ENCODE peak calls at places on chromosomes 12 and 14, in eight cellular contexts. W is upper lobe of right lung, Z is left ventricle myocardium inferior, V is right cardiac atrium, U is mucosa of descending colon, O is heart left ventricle, Q is H1, D is neural progenitor cell. J is an unnamed sample. For H3K4me1, the result is how much of the 10 kb centered on the place peaks cover.

GRCh38 chr12:59632408-59632807 is 36.6 kb downstream of the SLC16A7 start:
- DNase-seq in V (no peak), D (no peak), O (peak), U (no peak), Z (no peak), Q (no peak), W (no peak), J (no peak)

GRCh38 chr14:99603471-99603933 is 505 bp downstream of the CCDC85C start:
- DNase-seq in D (peak), U (peak), Q (peak), O (no peak), Z (no peak), W (peak), V (no peak), J (peak)

GRCh38 chr14:88209273-88209672 is 113.8 kb downstream of the KCNK10 start:
- DNase-seq in Q (no peak), U (no peak), O (no peak), V (no peak), W (no peak), Z (no peak), D (no peak), J (no peak)

GRCh38 chr14:94227029-94227428 is 52.9 kb downstream of the PPP4R4 start:
- DNase-seq in Q (no peak), Z (no peak), W (no peak), O (no peak), V (no peak), D (no peak), U (no peak), J (no peak)

GRCh38 chr12:2290516-2291065 is 237.8 kb downstream of the CACNA1C start:
- DNase-seq in D (no peak), Q (no peak), Z (no peak), U (no peak), O (no peak), V (no peak), W (no peak), J (no peak)

GRCh38 chr12:107468182-107468581 is 217.4 kb upstream of the PWP1 start:
- DNase-seq in W (no peak), V (no peak), O (no peak), U (no peak), Z (no peak), D (no peak), Q (no peak), J (no peak)

GRCh38 chr12:88896958-88897357 is 316.7 kb upstream of the KITLG start:
- DNase-seq in Q (no peak), V (no peak), D (no peak), U (no peak), Z (no peak), O (no peak), W (no peak), J (no peak)

GRCh38 chr12:77116277-77116676 is 50.9 kb upstream of the E2F7 start:
- DNase-seq in O (no peak), Z (no peak), V (no peak), U (no peak), D (no peak), W (no peak), Q (no peak), J (no peak)

GRCh38 chr12:64480148-64480547 is 28.2 kb downstream of the TBK1 start:
- DNase-seq in U (no peak), Q (no peak), O (no peak), Z (no peak), V (no peak), D (no peak), W (no peak), J (no peak)

GRCh38 chr14:50906326-50906725 is 34.5 kb downstream of the ABHD12B start:
- DNase-seq in Q (no peak), O (no peak), U (no peak), Z (no peak), V (no peak), W (no peak), D (no peak), J (no peak)

GRCh38 chr14:100065942-100066574 is 836 bp downstream of the EVL start:
- DNase-seq in Q (no peak), V (no peak), D (no peak), W (no peak), Z (no peak), O (no peak), U (peak), J (no peak)

GRCh38 chr12:14769462-14769836 is 33.8 kb downstream of the WBP11 start:
- DNase-seq in D (peak), Q (peak), Z (peak), V (peak), O (peak), W (peak), U (peak), J (peak)

GRCh38 chr12:96585977-96586376 is 96.6 kb downstream of the CFAP54 start:
- DNase-seq in W (no peak), D (no peak), O (no peak), U (no peak), Z (no peak), V (no peak), Q (no peak), J (no peak)

GRCh38 chr14:50087350-50088116 is 28.8 kb downstream of the VCPKMT start:
- DNase-seq in O (no peak), W (no peak), Z (no peak), Q (no peak), U (no peak), D (no peak), V (no peak), J (no peak)

GRCh38 chr12:124939428-124940142 is 25.1 kb upstream of the UBC start:
- DNase-seq in U (peak), V (peak), W (peak), D (peak), Q (peak), O (peak), Z (peak), J (peak)

GRCh38 chr14:78254911-78255431 is 84.8 kb downstream of the NRXN3 start:
- DNase-seq in U (no peak), W (no peak), D (no peak), O (no peak), Z (no peak), V (no peak), Q (no peak), J (no peak)

GRCh38 chr14:74961238-74961911 is 6.0 kb upstream of the PGF start:
- DNase-seq in O (no peak), Q (no peak), W (no peak), Z (no peak), V (no peak), D (no peak), U (no peak), J (no peak)

GRCh38 chr14:74960702-74961101 is 5.3 kb upstream of the PGF start:
- DNase-seq in U (no peak), Z (no peak), D (no peak), V (no peak), W (no peak), O (no peak), Q (no peak), J (peak)

GRCh38 chr14:74962493-74962892 is 7.1 kb upstream of the PGF start:
- DNase-seq in O (no peak), V (no peak), W (no peak), U (no peak), Q (no peak), D (no peak), Z (no peak), J (no peak)

GRCh38 chr14:74963178-74963704 is 7.8 kb upstream of the PGF start:
- DNase-seq in V (no peak), U (no peak), W (no peak), Z (no peak), D (no peak), Q (no peak), O (no peak), J (no peak)

DNA sequence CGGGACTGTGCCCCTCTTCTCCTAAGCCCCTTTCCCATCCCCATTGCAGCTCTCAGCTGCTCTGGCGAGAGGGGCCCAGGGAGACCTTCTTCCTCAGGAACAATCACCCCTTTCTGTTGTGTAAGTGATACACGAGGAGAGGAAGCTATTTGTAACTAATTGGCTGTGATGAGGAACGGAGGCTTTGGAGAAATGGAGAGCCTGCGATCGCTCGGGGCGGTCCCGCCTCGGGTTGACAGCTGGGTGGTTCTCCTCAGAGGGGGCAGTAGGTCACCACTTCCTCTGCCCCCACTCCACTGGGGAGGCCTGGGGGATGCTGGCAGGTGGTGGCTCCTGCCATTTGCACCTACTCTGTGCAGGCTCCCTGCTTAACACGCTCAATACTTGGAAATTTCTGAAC is 6.7 kb upstream of the PGF start:
- DNase-seq in O (no peak), W (peak), V (no peak), Q (no peak), D (no peak), Z (no peak), U (no peak), J (no peak)
- H3K4me1 ChIP-seq in O (under half), W (under half), V (under half), Q (under half), D (under half), Z (under half), U (under half), J (under half)

GRCh38 chr14:64495252-64495651 is 8.4 kb downstream of the ZBTB25 start:
- DNase-seq in W (no peak), Z (no peak), U (no peak), O (no peak), Q (no peak), D (no peak), V (no peak), J (no peak)
- H3K4me1 ChIP-seq in W (under half), Z (half or more), U (under half), O (under half), Q (under half), D (under half), V (under half), J (under half)

GRCh38 chr12:513446-513845 is 53.7 kb downstream of the B4GALNT3 start:
- DNase-seq in V (no peak), U (no peak), W (no peak), D (no peak), Q (no peak), O (no peak), Z (no peak), J (no peak)
- H3K4me1 ChIP-seq in V (under half), U (under half), W (under half), D (under half), Q (under half), O (under half), Z (under half), J (under half)

GRCh38 chr14:60257862-60258261 is 8.8 kb downstream of the PPM1A start:
- DNase-seq in O (no peak), U (no peak), W (no peak), D (no peak), Q (no peak), V (no peak), Z (no peak), J (no peak)
- H3K4me1 ChIP-seq in O (under half), U (under half), W (under half), D (under half), Q (under half), V (under half), Z (half or more), J (half or more)

DNA sequence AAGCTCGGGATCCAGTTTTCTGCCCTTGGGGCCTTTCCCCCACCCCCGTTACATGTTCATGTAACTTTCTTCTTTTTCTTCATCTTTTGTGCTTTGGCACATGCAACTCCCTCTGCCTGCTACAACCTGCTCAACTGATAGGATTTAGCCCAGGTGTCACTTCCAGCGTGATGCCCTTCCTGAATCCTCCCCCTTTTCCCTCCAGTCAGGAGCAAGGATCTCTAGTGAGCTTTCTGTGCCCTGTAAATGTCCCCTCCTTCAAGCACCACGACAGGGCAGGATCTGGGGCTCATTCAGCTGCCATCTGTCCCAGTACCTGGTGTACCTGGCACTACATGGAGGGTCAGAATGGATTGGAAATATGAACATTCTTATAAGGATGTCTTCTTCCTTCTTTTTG is 15.3 kb downstream of the PELI2 start:
- DNase-seq in U (no peak), D (peak), W (no peak), O (no peak), Q (no peak), V (no peak), Z (no peak), J (no peak)
- H3K4me1 ChIP-seq in U (under half), D (half or more), W (under half), O (under half), Q (under half), V (under half), Z (under half), J (under half)

DNA sequence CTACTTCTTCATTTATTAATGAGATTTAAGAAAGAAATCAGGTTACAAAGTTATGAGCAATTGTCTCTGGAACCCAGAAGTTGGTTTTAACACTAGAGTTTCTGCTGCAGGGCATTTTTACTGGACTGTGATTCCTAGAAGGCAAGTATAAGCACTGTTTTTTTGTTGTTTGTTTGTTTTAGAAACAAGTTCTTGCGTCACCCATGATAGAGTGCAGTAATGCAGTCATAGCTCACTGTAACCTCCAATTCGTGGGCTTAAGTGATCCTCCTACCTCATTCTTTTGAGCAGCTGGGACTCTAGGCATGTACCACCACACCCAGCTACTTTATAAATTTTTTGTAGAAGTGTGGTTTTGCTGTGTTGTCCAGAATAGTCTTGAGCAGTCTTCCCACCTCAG is 25.6 kb downstream of the RAP1B start:
- DNase-seq in O (no peak), U (no peak), W (no peak), D (no peak), Q (no peak), V (no peak), Z (no peak), J (no peak)
- H3K4me1 ChIP-seq in O (under half), U (under half), W (under half), D (under half), Q (under half), V (under half), Z (half or more), J (under half)

GRCh38 chr14:22884721-22885523 is 1.9 kb downstream of the REM2 start:
- DNase-seq in V (no peak), Z (no peak), U (no peak), D (no peak), W (no peak), Q (no peak), O (no peak), J (no peak)

GRCh38 chr14:22886500-22887259 is 3.7 kb downstream of the REM2 start:
- DNase-seq in Z (peak), Q (peak), V (peak), D (peak), W (peak), O (peak), U (peak), J (peak)

GRCh38 chr14:22887990-22888378 is 5.0 kb downstream of the REM2 start:
- DNase-seq in V (no peak), W (no peak), U (peak), Z (no peak), D (no peak), O (no peak), Q (no peak), J (no peak)

GRCh38 chr14:22887260-22887989 is 4.4 kb downstream of the REM2 start:
- DNase-seq in Z (no peak), V (no peak), U (no peak), D (peak), O (no peak), W (no peak), Q (no peak), J (no peak)

DNA sequence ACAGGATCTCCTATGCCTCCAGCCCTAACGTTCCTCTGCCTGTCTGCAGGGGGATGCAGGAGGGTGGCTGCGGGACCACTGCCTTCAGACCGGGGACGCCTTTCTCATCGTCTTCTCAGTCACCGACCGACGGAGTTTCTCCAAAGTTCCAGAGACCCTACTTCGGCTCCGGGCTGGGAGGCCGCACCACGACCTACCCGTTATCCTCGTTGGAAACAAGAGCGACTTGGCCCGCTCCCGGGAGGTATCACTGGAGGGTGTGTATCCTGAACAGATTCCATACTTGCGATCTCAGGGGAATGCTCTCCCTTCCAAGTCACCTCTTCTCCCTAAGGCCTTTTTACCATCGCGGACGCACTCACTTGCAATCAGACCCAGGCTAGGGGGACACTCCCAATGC is 3.0 kb downstream of the REM2 start:
- DNase-seq in O (no peak), Q (no peak), U (peak), W (no peak), Z (no peak), V (no peak), D (no peak), J (no peak)
- H3K4me1 ChIP-seq in O (under half), Q (under half), U (under half), W (under half), Z (under half), V (under half), D (under half), J (under half)

DNA sequence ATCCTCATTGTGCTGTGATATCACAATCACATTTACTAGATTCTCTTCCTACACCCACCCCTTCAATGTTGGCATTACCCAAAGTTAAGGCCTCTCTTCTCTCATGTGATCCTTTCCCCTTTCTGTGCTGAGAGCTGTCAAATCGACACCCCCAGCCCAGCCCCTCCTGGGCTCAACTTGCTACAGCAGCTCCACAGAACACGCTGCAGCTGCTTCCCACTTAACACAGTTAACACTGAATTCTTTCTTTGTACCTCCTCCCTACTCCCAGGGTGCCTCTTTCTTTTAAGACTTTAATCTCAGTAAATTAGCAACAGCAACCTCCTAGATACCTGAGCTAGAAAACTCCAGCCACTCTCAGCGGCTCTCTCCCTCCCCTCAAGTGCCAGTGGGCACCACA is 17.8 kb downstream of the SPTB start:
- DNase-seq in V (no peak), W (no peak), Z (no peak), U (no peak), D (peak), O (no peak), Q (no peak), J (no peak)
- H3K4me1 ChIP-seq in V (under half), W (under half), Z (under half), U (under half), D (under half), O (under half), Q (under half), J (half or more)

DNA sequence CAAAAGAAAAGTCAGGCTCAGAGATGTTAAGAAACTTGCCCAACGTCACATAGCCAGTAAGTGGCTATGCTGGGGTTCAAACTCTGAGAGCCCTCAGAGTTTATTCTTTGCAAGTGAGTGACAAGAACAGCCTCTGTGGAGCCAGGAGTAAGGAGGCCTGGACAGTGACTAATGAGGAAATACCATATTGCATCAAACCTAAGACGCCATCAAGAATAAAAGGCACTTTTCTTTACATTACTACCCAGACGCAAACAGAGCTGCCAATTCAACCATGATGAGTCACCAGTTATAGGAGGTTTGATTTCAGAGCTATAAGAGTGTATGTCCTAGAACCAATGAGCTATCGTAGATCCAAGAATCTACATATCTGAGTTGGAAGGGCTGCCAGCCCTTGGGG is 9.4 kb downstream of the TNFRSF1A start:
- DNase-seq in W (no peak), D (no peak), V (no peak), Z (no peak), Q (no peak), U (no peak), O (no peak), J (no peak)
- H3K4me1 ChIP-seq in W (half or more), D (under half), V (under half), Z (half or more), Q (under half), U (half or more), O (under half), J (under half)

DNA sequence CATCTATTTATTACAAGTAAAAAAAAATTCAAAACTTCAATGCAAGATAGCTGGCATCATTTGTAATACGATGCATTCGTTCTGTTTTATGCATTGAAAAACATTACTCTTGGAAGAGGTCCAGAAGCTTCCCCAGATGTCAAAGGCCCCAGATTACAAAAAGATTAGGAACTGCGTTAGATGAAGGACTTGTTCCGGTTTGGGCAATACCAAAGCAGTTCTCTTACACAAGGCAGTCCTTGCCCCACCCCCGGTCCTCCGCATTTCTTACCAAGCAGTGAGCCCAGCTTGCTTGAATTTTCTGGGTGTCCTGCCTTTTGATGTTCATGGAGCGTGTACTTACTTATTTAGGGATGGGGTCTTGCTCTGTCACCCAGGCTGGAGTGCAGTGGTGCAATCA is 4.8 kb upstream of the HVCN1 start:
- DNase-seq in U (no peak), V (peak), Z (peak), D (no peak), O (peak), Q (no peak), W (peak), J (no peak)
- H3K4me1 ChIP-seq in U (under half), V (under half), Z (under half), D (under half), O (under half), Q (under half), W (under half), J (under half)